ENCODE peak calls at places on chromosomes 12 and 14, in ten cellular contexts. One of them, this sample, is unnamed.
A peak's percentile ranks its signal among the peaks of the same experiment; 100 is the strongest.

GRCh38 chr12:92624236-92624635 is 78.6 kb upstream of the PLEKHG7 start:
- DNase-seq in A549: peak; percentile 17
- DNase-seq in left ventricle myocardium inferior: no peak
- DNase-seq in adrenal gland: no peak
- DNase-seq in brain microvascular endothelial cell: peak; percentile 66
- DNase-seq in activated B cell treated with CpG ODN at 0.5 μM for 24 hours: no peak
- DNase-seq in astrocyte of the spinal cord: peak; percentile 67
- DNase-seq in foreskin fibroblast: peak; percentile 72
- DNase-seq in thoracic aorta: no peak
- DNase-seq in endothelial cell: no peak
- DNase-seq in this sample: no peak

GRCh38 chr12:111312016-111312415 is 56.9 kb downstream of the PHETA1 start:
- DNase-seq in A549: no peak
- DNase-seq in thoracic aorta: no peak
- DNase-seq in adrenal gland: no peak
- DNase-seq in activated B cell treated with CpG ODN at 0.5 μM for 24 hours: no peak
- DNase-seq in left ventricle myocardium inferior: no peak
- DNase-seq in astrocyte of the spinal cord: no peak
- DNase-seq in brain microvascular endothelial cell: no peak
- DNase-seq in foreskin fibroblast: no peak
- DNase-seq in endothelial cell: no peak
- DNase-seq in this sample: no peak

GRCh38 chr12:120758798-120759590 is 33.4 kb downstream of the ACADS start:
- DNase-seq in foreskin fibroblast: no peak
- DNase-seq in adrenal gland: no peak
- DNase-seq in activated B cell treated with CpG ODN at 0.5 μM for 24 hours: no peak
- DNase-seq in endothelial cell: no peak
- DNase-seq in astrocyte of the spinal cord: no peak
- DNase-seq in brain microvascular endothelial cell: no peak
- DNase-seq in thoracic aorta: no peak
- DNase-seq in A549: no peak
- DNase-seq in left ventricle myocardium inferior: no peak
- DNase-seq in this sample: no peak

GRCh38 chr12:121575051-121575450 is 5.8 kb downstream of the KDM2B start:
- DNase-seq in thoracic aorta: no peak
- DNase-seq in brain microvascular endothelial cell: no peak
- DNase-seq in activated B cell treated with CpG ODN at 0.5 μM for 24 hours: no peak
- DNase-seq in endothelial cell: no peak
- DNase-seq in left ventricle myocardium inferior: no peak
- DNase-seq in A549: no peak
- DNase-seq in foreskin fibroblast: no peak
- DNase-seq in adrenal gland: no peak
- DNase-seq in astrocyte of the spinal cord: no peak
- DNase-seq in this sample: no peak

GRCh38 chr12:130633771-130634170 is 82.3 kb downstream of the RIMBP2 start:
- DNase-seq in left ventricle myocardium inferior: no peak
- DNase-seq in adrenal gland: peak; percentile 23
- DNase-seq in A549: no peak
- DNase-seq in astrocyte of the spinal cord: no peak
- DNase-seq in foreskin fibroblast: no peak
- DNase-seq in thoracic aorta: no peak
- DNase-seq in activated B cell treated with CpG ODN at 0.5 μM for 24 hours: no peak
- DNase-seq in brain microvascular endothelial cell: no peak
- DNase-seq in endothelial cell: no peak
- DNase-seq in this sample: no peak

GRCh38 chr12:131949431-131950181 is at the start of gene EP400:
- DNase-seq in foreskin fibroblast: peak; percentile 98
- DNase-seq in A549: peak; percentile 87
- DNase-seq in brain microvascular endothelial cell: peak; percentile 86
- DNase-seq in adrenal gland: peak; percentile 97
- DNase-seq in activated B cell treated with CpG ODN at 0.5 μM for 24 hours: peak; percentile 92
- DNase-seq in thoracic aorta: peak; percentile 94
- DNase-seq in astrocyte of the spinal cord: peak; percentile 93
- DNase-seq in left ventricle myocardium inferior: peak; percentile 98
- DNase-seq in endothelial cell: peak; percentile 96
- DNase-seq in this sample: peak; percentile 99

GRCh38 chr14:102140027-102140749 is 491 bp downstream of the WDR20 start:
- DNase-seq in left ventricle myocardium inferior: peak; percentile 23
- DNase-seq in brain microvascular endothelial cell: peak; percentile 6
- DNase-seq in astrocyte of the spinal cord: peak; percentile 9
- DNase-seq in A549: peak; percentile 44
- DNase-seq in adrenal gland: peak; percentile 47
- DNase-seq in activated B cell treated with CpG ODN at 0.5 μM for 24 hours: peak; percentile 39
- DNase-seq in thoracic aorta: no peak
- DNase-seq in foreskin fibroblast: peak; percentile 51
- DNase-seq in endothelial cell: peak; percentile 28
- DNase-seq in this sample: peak; percentile 35

GRCh38 chr12:104263580-104264358 is 39.8 kb upstream of the EID3 start:
- DNase-seq in astrocyte of the spinal cord: no peak
- DNase-seq in endothelial cell: no peak
- DNase-seq in thoracic aorta: no peak
- DNase-seq in foreskin fibroblast: peak; percentile 90
- DNase-seq in A549: no peak
- DNase-seq in brain microvascular endothelial cell: no peak
- DNase-seq in activated B cell treated with CpG ODN at 0.5 μM for 24 hours: no peak
- DNase-seq in left ventricle myocardium inferior: no peak
- DNase-seq in adrenal gland: no peak
- DNase-seq in this sample: no peak

GRCh38 chr12:125650587-125650986 is 585.4 kb downstream of the AACS start:
- DNase-seq in A549: no peak
- DNase-seq in thoracic aorta: no peak
- DNase-seq in foreskin fibroblast: no peak
- DNase-seq in astrocyte of the spinal cord: no peak
- DNase-seq in activated B cell treated with CpG ODN at 0.5 μM for 24 hours: no peak
- DNase-seq in left ventricle myocardium inferior: no peak
- DNase-seq in brain microvascular endothelial cell: no peak
- DNase-seq in endothelial cell: no peak
- DNase-seq in adrenal gland: no peak
- DNase-seq in this sample: no peak

GRCh38 chr12:120598674-120599463 is 17.7 kb upstream of the POP5 start:
- DNase-seq in adrenal gland: peak; percentile 82
- DNase-seq in astrocyte of the spinal cord: no peak
- DNase-seq in foreskin fibroblast: peak; percentile 73
- DNase-seq in thoracic aorta: no peak
- DNase-seq in left ventricle myocardium inferior: no peak
- DNase-seq in activated B cell treated with CpG ODN at 0.5 μM for 24 hours: no peak
- DNase-seq in endothelial cell: no peak
- DNase-seq in brain microvascular endothelial cell: peak; percentile 36
- DNase-seq in A549: peak; percentile 65
- DNase-seq in this sample: no peak

GRCh38 chr12:7019043-7019569 is 830 bp upstream of the LPCAT3 start:
- DNase-seq in left ventricle myocardium inferior: no peak
- DNase-seq in brain microvascular endothelial cell: no peak
- DNase-seq in foreskin fibroblast: peak; percentile 20
- DNase-seq in adrenal gland: no peak
- DNase-seq in endothelial cell: no peak
- DNase-seq in thoracic aorta: no peak
- DNase-seq in activated B cell treated with CpG ODN at 0.5 μM for 24 hours: no peak
- DNase-seq in A549: no peak
- DNase-seq in astrocyte of the spinal cord: no peak
- DNase-seq in this sample: no peak

GRCh38 chr12:48903363-48903981 is 21.8 kb downstream of the FKBP11 start:
- DNase-seq in brain microvascular endothelial cell: no peak
- DNase-seq in A549: no peak
- DNase-seq in endothelial cell: no peak
- DNase-seq in activated B cell treated with CpG ODN at 0.5 μM for 24 hours: no peak
- DNase-seq in foreskin fibroblast: peak; percentile 25
- DNase-seq in thoracic aorta: no peak
- DNase-seq in adrenal gland: no peak
- DNase-seq in left ventricle myocardium inferior: no peak
- DNase-seq in astrocyte of the spinal cord: no peak
- DNase-seq in this sample: no peak

GRCh38 chr12:93857279-93857894 is 180.2 kb downstream of the CRADD start:
- DNase-seq in thoracic aorta: no peak
- DNase-seq in brain microvascular endothelial cell: peak; percentile 41
- DNase-seq in foreskin fibroblast: peak; percentile 86
- DNase-seq in astrocyte of the spinal cord: peak; percentile 13
- DNase-seq in adrenal gland: peak; percentile 45
- DNase-seq in activated B cell treated with CpG ODN at 0.5 μM for 24 hours: no peak
- DNase-seq in left ventricle myocardium inferior: no peak
- DNase-seq in A549: no peak
- DNase-seq in endothelial cell: no peak
- DNase-seq in this sample: no peak

GRCh38 chr12:40959041-40959440 is 229.1 kb upstream of the PDZRN4 start:
- DNase-seq in endothelial cell: no peak
- DNase-seq in adrenal gland: no peak
- DNase-seq in thoracic aorta: no peak
- DNase-seq in activated B cell treated with CpG ODN at 0.5 μM for 24 hours: no peak
- DNase-seq in astrocyte of the spinal cord: peak; percentile 40
- DNase-seq in brain microvascular endothelial cell: no peak
- DNase-seq in foreskin fibroblast: no peak
- DNase-seq in A549: no peak
- DNase-seq in left ventricle myocardium inferior: no peak
- DNase-seq in this sample: no peak

GRCh38 chr14:33509927-33510535 is 440.8 kb downstream of the EGLN3 start:
- DNase-seq in thoracic aorta: no peak
- DNase-seq in endothelial cell: no peak
- DNase-seq in foreskin fibroblast: peak; percentile 21
- DNase-seq in astrocyte of the spinal cord: peak; percentile 90
- DNase-seq in A549: no peak
- DNase-seq in adrenal gland: peak; percentile 16
- DNase-seq in left ventricle myocardium inferior: no peak
- DNase-seq in brain microvascular endothelial cell: peak; percentile 89
- DNase-seq in activated B cell treated with CpG ODN at 0.5 μM for 24 hours: no peak
- DNase-seq in this sample: no peak

GRCh38 chr12:47811070-47811391 is 8.7 kb downstream of the HDAC7 start:
- DNase-seq in adrenal gland: no peak
- DNase-seq in astrocyte of the spinal cord: no peak
- DNase-seq in A549: no peak
- DNase-seq in left ventricle myocardium inferior: no peak
- DNase-seq in endothelial cell: no peak
- DNase-seq in thoracic aorta: no peak
- DNase-seq in foreskin fibroblast: no peak
- DNase-seq in brain microvascular endothelial cell: no peak
- DNase-seq in activated B cell treated with CpG ODN at 0.5 μM for 24 hours: no peak
- DNase-seq in this sample: no peak

GRCh38 chr14:93042968-93043940 is 72.5 kb downstream of the ITPK1 start:
- DNase-seq in thoracic aorta: peak; percentile 67
- DNase-seq in activated B cell treated with CpG ODN at 0.5 μM for 24 hours: no peak
- DNase-seq in endothelial cell: no peak
- DNase-seq in adrenal gland: peak; percentile 92
- DNase-seq in A549: peak; percentile 90
- DNase-seq in foreskin fibroblast: peak; percentile 82
- DNase-seq in left ventricle myocardium inferior: peak; percentile 76
- DNase-seq in astrocyte of the spinal cord: peak; percentile 74
- DNase-seq in brain microvascular endothelial cell: peak; percentile 87
- DNase-seq in this sample: peak; percentile 45

GRCh38 chr12:94134226-94134795 is 14.1 kb upstream of the PLXNC1 start:
- DNase-seq in endothelial cell: peak; percentile 24
- DNase-seq in brain microvascular endothelial cell: no peak
- DNase-seq in A549: peak; percentile 71
- DNase-seq in activated B cell treated with CpG ODN at 0.5 μM for 24 hours: no peak
- DNase-seq in left ventricle myocardium inferior: no peak
- DNase-seq in adrenal gland: no peak
- DNase-seq in thoracic aorta: no peak
- DNase-seq in foreskin fibroblast: peak; percentile 72
- DNase-seq in astrocyte of the spinal cord: peak; percentile 60
- DNase-seq in this sample: peak; percentile 69

GRCh38 chr14:99230271-99231141 is 41.5 kb downstream of the BCL11B start:
- DNase-seq in thoracic aorta: no peak
- DNase-seq in endothelial cell: no peak
- DNase-seq in activated B cell treated with CpG ODN at 0.5 μM for 24 hours: no peak
- DNase-seq in A549: no peak
- DNase-seq in adrenal gland: no peak
- DNase-seq in foreskin fibroblast: no peak
- DNase-seq in astrocyte of the spinal cord: no peak
- DNase-seq in brain microvascular endothelial cell: no peak
- DNase-seq in left ventricle myocardium inferior: no peak
- DNase-seq in this sample: no peak

GRCh38 chr14:29846339-29847129 is 81.1 kb downstream of the PRKD1 start:
- DNase-seq in astrocyte of the spinal cord: no peak
- DNase-seq in activated B cell treated with CpG ODN at 0.5 μM for 24 hours: no peak
- DNase-seq in left ventricle myocardium inferior: no peak
- DNase-seq in A549: no peak
- DNase-seq in thoracic aorta: no peak
- DNase-seq in brain microvascular endothelial cell: no peak
- DNase-seq in foreskin fibroblast: no peak
- DNase-seq in adrenal gland: no peak
- DNase-seq in endothelial cell: no peak
- DNase-seq in this sample: no peak
- TF ChIP-seq CTCF in astrocyte of the spinal cord: no peak
- TF ChIP-seq CTCF in activated B cell treated with CpG ODN at 0.5 μM for 24 hours: no peak
- TF ChIP-seq CTCF in left ventricle myocardium inferior: no peak
- TF ChIP-seq CTCF in A549: no peak
- TF ChIP-seq CTCF in thoracic aorta: no peak
- TF ChIP-seq CTCF in brain microvascular endothelial cell: no peak
- TF ChIP-seq CTCF in foreskin fibroblast: no peak
- TF ChIP-seq CTCF in adrenal gland: no peak
- TF ChIP-seq CTCF in endothelial cell: no peak
- TF ChIP-seq CTCF in this sample: no peak

DNA sequence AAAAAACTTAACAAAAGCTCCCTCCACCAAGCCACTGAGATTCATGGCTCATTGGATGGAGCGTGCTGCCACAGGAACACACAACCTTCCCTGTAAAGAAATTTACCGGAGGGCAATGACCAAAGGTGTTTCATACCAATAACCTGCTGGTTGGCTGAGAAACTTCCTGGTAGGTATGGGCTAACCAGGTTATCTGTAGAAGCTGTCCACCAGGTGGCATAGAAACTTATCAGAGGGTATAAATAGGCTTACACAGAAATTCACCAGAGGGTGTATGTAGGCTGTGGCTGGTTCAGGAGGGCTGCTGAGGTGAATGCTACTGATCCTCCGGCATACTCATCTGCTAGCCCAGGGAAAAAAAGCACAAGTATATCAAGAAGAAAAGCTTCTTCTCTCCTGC is 27.1 kb upstream of the MTERF2 start:
- DNase-seq in thoracic aorta: no peak
- DNase-seq in brain microvascular endothelial cell: no peak
- DNase-seq in foreskin fibroblast: no peak
- DNase-seq in astrocyte of the spinal cord: no peak
- DNase-seq in endothelial cell: no peak
- DNase-seq in adrenal gland: no peak
- DNase-seq in A549: peak; percentile 15
- DNase-seq in activated B cell treated with CpG ODN at 0.5 μM for 24 hours: no peak
- DNase-seq in left ventricle myocardium inferior: no peak
- DNase-seq in this sample: no peak
- TF ChIP-seq CTCF in thoracic aorta: no peak
- TF ChIP-seq CTCF in brain microvascular endothelial cell: peak; percentile 24
- TF ChIP-seq CTCF in foreskin fibroblast: no peak
- TF ChIP-seq CTCF in astrocyte of the spinal cord: peak; percentile 8
- TF ChIP-seq CTCF in endothelial cell: peak; percentile 25
- TF ChIP-seq CTCF in adrenal gland: no peak
- TF ChIP-seq CTCF in A549: peak; percentile 18
- TF ChIP-seq CTCF in activated B cell treated with CpG ODN at 0.5 μM for 24 hours: no peak
- TF ChIP-seq CTCF in left ventricle myocardium inferior: peak; percentile 20
- TF ChIP-seq CTCF in this sample: no peak

GRCh38 chr12:117472983-117473382 is 111.6 kb upstream of the NOS1 start:
- DNase-seq in left ventricle myocardium inferior: no peak
- DNase-seq in astrocyte of the spinal cord: no peak
- DNase-seq in activated B cell treated with CpG ODN at 0.5 μM for 24 hours: no peak
- DNase-seq in thoracic aorta: no peak
- DNase-seq in adrenal gland: peak; percentile 28
- DNase-seq in endothelial cell: peak; percentile 69
- DNase-seq in brain microvascular endothelial cell: no peak
- DNase-seq in A549: peak; percentile 48
- DNase-seq in foreskin fibroblast: no peak
- DNase-seq in this sample: no peak
- TF ChIP-seq CTCF in left ventricle myocardium inferior: peak; percentile 46
- TF ChIP-seq CTCF in astrocyte of the spinal cord: peak; percentile 39
- TF ChIP-seq CTCF in activated B cell treated with CpG ODN at 0.5 μM for 24 hours: no peak
- TF ChIP-seq CTCF in thoracic aorta: no peak
- TF ChIP-seq CTCF in adrenal gland: peak; percentile 14
- TF ChIP-seq CTCF in endothelial cell: peak; percentile 69
- TF ChIP-seq CTCF in brain microvascular endothelial cell: peak; percentile 42
- TF ChIP-seq CTCF in A549: peak; percentile 46
- TF ChIP-seq CTCF in foreskin fibroblast: peak; percentile 14
- TF ChIP-seq CTCF in this sample: no peak

GRCh38 chr12:57759360-57759980 is 4.6 kb downstream of the MARCHF9 start:
- DNase-seq in adrenal gland: no peak
- DNase-seq in foreskin fibroblast: no peak
- DNase-seq in activated B cell treated with CpG ODN at 0.5 μM for 24 hours: no peak
- DNase-seq in A549: no peak
- DNase-seq in brain microvascular endothelial cell: no peak
- DNase-seq in astrocyte of the spinal cord: no peak
- DNase-seq in endothelial cell: no peak
- DNase-seq in left ventricle myocardium inferior: no peak
- DNase-seq in thoracic aorta: no peak
- DNase-seq in this sample: peak; percentile 60
- TF ChIP-seq CTCF in adrenal gland: peak; percentile 21
- TF ChIP-seq CTCF in foreskin fibroblast: peak; percentile 44
- TF ChIP-seq CTCF in activated B cell treated with CpG ODN at 0.5 μM for 24 hours: no peak
- TF ChIP-seq CTCF in A549: peak; percentile 61
- TF ChIP-seq CTCF in brain microvascular endothelial cell: peak; percentile 70
- TF ChIP-seq CTCF in astrocyte of the spinal cord: peak; percentile 46
- TF ChIP-seq CTCF in endothelial cell: peak; percentile 30
- TF ChIP-seq CTCF in left ventricle myocardium inferior: peak; percentile 52
- TF ChIP-seq CTCF in thoracic aorta: no peak
- TF ChIP-seq CTCF in this sample: peak; percentile 45